ENCODE peak calls at places on chromosomes 1 and 21, in six cellular contexts. O is hepatocyte, G is astrocyte of the spinal cord, A is tibial artery, W is Calu3, F is cardiac muscle cell. J is an unnamed sample.

GRCh38 chr1:170620164-170620563 is 43.8 kb upstream of the PRRX1 start:
- DNase-seq in O (no peak), G (no peak), A (no peak), W (no peak), F (peak; percentile 17), J (no peak)

GRCh38 chr1:113073457-113073950 is 506 bp downstream of the LRIG2 start:
- DNase-seq in O (peak; percentile 88), G (peak; percentile 61), A (peak; percentile 79), W (peak; percentile 60), F (peak; percentile 62), J (no peak)

GRCh38 chr1:179586107-179586823 is 5.4 kb upstream of the TDRD5 start:
- DNase-seq in O (peak; percentile 73), G (peak; percentile 50), A (peak; percentile 81), W (peak; percentile 80), F (peak; percentile 76), J (no peak)

GRCh38 chr1:41726899-41727748 is 191.6 kb downstream of the HIVEP3 start:
- DNase-seq in O (no peak), G (no peak), A (peak; percentile 81), W (no peak), F (no peak), J (no peak)

GRCh38 chr21:16752109-16752508 is 760.7 kb upstream of the CXADR start:
- DNase-seq in O (no peak), G (no peak), A (no peak), W (no peak), F (no peak), J (no peak)

GRCh38 chr21:38997051-38997450 is 186.2 kb downstream of the PSMG1 start:
- DNase-seq in O (no peak), G (no peak), A (no peak), W (no peak), F (no peak), J (no peak)

GRCh38 chr1:44642925-44643324 is 31.4 kb downstream of the TMEM53 start:
- DNase-seq in O (no peak), G (no peak), A (no peak), W (no peak), F (no peak), J (no peak)

GRCh38 chr1:1627261-1627841 is 4.6 kb upstream of the MMP23B start:
- DNase-seq in O (no peak), G (no peak), A (peak; percentile 64), W (no peak), F (no peak), J (no peak)

GRCh38 chr21:36730291-36731281 is 31.7 kb downstream of the SIM2 start:
- DNase-seq in O (no peak), G (no peak), A (peak; percentile 35), W (no peak), F (no peak), J (peak; percentile 66)

GRCh38 chr1:13801711-13802486 is 101.9 kb downstream of the PRDM2 start:
- DNase-seq in O (no peak), G (no peak), A (peak; percentile 54), W (no peak), F (no peak), J (no peak)

GRCh38 chr1:234726359-234726836 is 116.4 kb upstream of the IRF2BP2 start:
- DNase-seq in O (no peak), G (no peak), A (no peak), W (no peak), F (no peak), J (peak; percentile 74)

GRCh38 chr1:9942399-9942938 is 722 bp downstream of the LZIC start:
- DNase-seq in O (peak; percentile 66), G (peak; percentile 68), A (no peak), W (peak; percentile 6), F (peak; percentile 73), J (no peak)

GRCh38 chr1:184387069-184387870 is 441 bp downstream of the C1orf21 start:
- DNase-seq in O (peak; percentile 33), G (peak; percentile 31), A (peak; percentile 69), W (peak; percentile 23), F (peak; percentile 31), J (no peak)

GRCh38 chr1:70528591-70529333 is 117.7 kb downstream of the CTH start:
- DNase-seq in O (peak; percentile 61), G (peak; percentile 30), A (no peak), W (peak; percentile 30), F (peak; percentile 41), J (no peak)

GRCh38 chr1:241181471-241181870 is 175.5 kb downstream of the RGS7 start:
- DNase-seq in O (no peak), G (no peak), A (no peak), W (peak; percentile 55), F (no peak), J (no peak)

GRCh38 chr1:229005097-229005496 is 265.8 kb upstream of the RAB4A start:
- DNase-seq in O (no peak), G (no peak), A (peak; percentile 39), W (no peak), F (no peak), J (no peak)

GRCh38 chr1:214816603-214817002 is 213.6 kb downstream of the CENPF start:
- DNase-seq in O (no peak), G (no peak), A (no peak), W (no peak), F (no peak), J (no peak)
- TF ChIP-seq CTCF in O (no peak), G (peak; percentile 18), A (no peak), W (no peak), F (no peak), J (no peak)

GRCh38 chr1:115507256-115507589 is 134.5 kb upstream of the VANGL1 start:
- DNase-seq in O (peak; percentile 46), G (peak; percentile 53), A (no peak), W (peak; percentile 14), F (peak; percentile 68), J (no peak)
- TF ChIP-seq CTCF in O (peak; percentile 45), G (peak; percentile 68), A (no peak), W (peak; percentile 39), F (peak; percentile 60), J (no peak)

GRCh38 chr1:167207940-167208623 is 12.6 kb upstream of the POU2F1 start:
- DNase-seq in O (no peak), G (no peak), A (no peak), W (no peak), F (no peak), J (no peak)
- TF ChIP-seq CTCF in O (peak; percentile 8), G (peak; percentile 53), A (peak; percentile 10), W (no peak), F (peak; percentile 22), J (no peak)

GRCh38 chr1:204213668-204214662 is at the start of gene GOLT1A:
- DNase-seq in O (peak; percentile 92), G (peak; percentile 52), A (peak; percentile 78), W (peak; percentile 92), F (peak; percentile 87), J (peak; percentile 72)
- TF ChIP-seq CTCF in O (peak; percentile 77), G (peak; percentile 81), A (peak; percentile 80), W (no peak), F (peak; percentile 89), J (no peak)

DNA sequence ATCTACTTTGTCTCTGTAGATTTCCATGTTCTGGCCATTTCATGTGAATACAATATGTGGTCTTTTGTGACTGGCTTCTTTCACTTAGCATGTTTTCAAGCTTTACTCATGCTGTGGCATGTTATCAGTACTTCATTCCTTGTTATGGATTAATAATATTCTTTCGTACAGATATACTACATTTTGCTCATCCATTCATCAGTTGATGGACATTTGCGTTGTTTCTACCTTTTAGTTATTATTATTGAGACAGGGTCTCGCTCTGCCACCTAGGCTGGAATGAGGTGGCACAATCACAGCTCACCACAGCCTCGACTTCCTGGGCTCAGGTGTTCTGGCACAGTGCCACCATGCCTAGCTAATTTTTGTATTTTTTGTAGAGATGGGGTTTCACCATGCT is 21.4 kb downstream of the SFPQ start:
- DNase-seq in O (no peak), G (no peak), A (no peak), W (no peak), F (no peak), J (no peak)
- TF ChIP-seq CTCF in O (no peak), G (no peak), A (no peak), W (no peak), F (no peak), J (no peak)

GRCh38 chr1:220012259-220012658 is 34.0 kb downstream of the EPRS1 start:
- DNase-seq in O (no peak), G (peak; percentile 19), A (no peak), W (no peak), F (peak; percentile 38), J (no peak)
- TF ChIP-seq CTCF in O (no peak), G (no peak), A (no peak), W (no peak), F (peak; percentile 29), J (no peak)

GRCh38 chr1:6414443-6414844 is 5.3 kb downstream of the HES2 start:
- DNase-seq in O (peak; percentile 69), G (peak; percentile 44), A (no peak), W (peak; percentile 59), F (peak; percentile 45), J (no peak)
- TF ChIP-seq CTCF in O (peak; percentile 46), G (peak; percentile 66), A (no peak), W (peak; percentile 70), F (peak; percentile 77), J (no peak)

GRCh38 chr1:203676455-203676854 is 49.8 kb downstream of the ATP2B4 start:
- DNase-seq in O (no peak), G (no peak), A (no peak), W (no peak), F (no peak), J (no peak)
- TF ChIP-seq CTCF in O (no peak), G (peak; percentile 31), A (no peak), W (no peak), F (no peak), J (no peak)

GRCh38 chr1:181079382-181079781 is 9.1 kb upstream of the IER5 start:
- DNase-seq in O (no peak), G (no peak), A (no peak), W (no peak), F (no peak), J (no peak)
- TF ChIP-seq CTCF in O (no peak), G (no peak), A (no peak), W (no peak), F (no peak), J (no peak)

GRCh38 chr1:213564215-213564659 is 423.5 kb upstream of the PROX1 start:
- DNase-seq in O (peak; percentile 44), G (no peak), A (no peak), W (peak; percentile 24), F (no peak), J (no peak)
- TF ChIP-seq CTCF in O (peak; percentile 45), G (no peak), A (no peak), W (peak; percentile 18), F (no peak), J (no peak)